ENCODE peak calls at places on chromosomes 2 and 18, in eight cellular contexts. One of them, this sample, is unnamed.

GRCh38 chr2:9693138-9693520 is 62.3 kb upstream of the YWHAQ start:
- DNase-seq in left lung: no peak
- DNase-seq in heart left ventricle: peak
- DNase-seq in GM23338: no peak
- DNase-seq in CD8-positive, alpha-beta T cell: no peak
- DNase-seq in astrocyte of the spinal cord: peak
- DNase-seq in OCI-LY7: no peak
- DNase-seq in AG04449: no peak
- DNase-seq in this sample: peak

GRCh38 chr2:130728549-130729310 is at the start of gene GPR148:
- DNase-seq in left lung: no peak
- DNase-seq in heart left ventricle: no peak
- DNase-seq in GM23338: no peak
- DNase-seq in CD8-positive, alpha-beta T cell: no peak
- DNase-seq in astrocyte of the spinal cord: no peak
- DNase-seq in OCI-LY7: no peak
- DNase-seq in AG04449: no peak
- DNase-seq in this sample: no peak

GRCh38 chr2:29613792-29614266 is 307.6 kb downstream of the ALK start:
- DNase-seq in left lung: no peak
- DNase-seq in heart left ventricle: no peak
- DNase-seq in GM23338: no peak
- DNase-seq in CD8-positive, alpha-beta T cell: no peak
- DNase-seq in astrocyte of the spinal cord: no peak
- DNase-seq in OCI-LY7: no peak
- DNase-seq in AG04449: no peak
- DNase-seq in this sample: no peak

GRCh38 chr2:207334631-207335371 is 169.1 kb upstream of the KLF7 start:
- DNase-seq in left lung: peak
- DNase-seq in heart left ventricle: peak
- DNase-seq in GM23338: peak
- DNase-seq in CD8-positive, alpha-beta T cell: no peak
- DNase-seq in astrocyte of the spinal cord: peak
- DNase-seq in OCI-LY7: no peak
- DNase-seq in AG04449: peak
- DNase-seq in this sample: peak

GRCh38 chr2:143347303-143347702 is 218.1 kb downstream of the ARHGAP15 start:
- DNase-seq in left lung: no peak
- DNase-seq in heart left ventricle: no peak
- DNase-seq in GM23338: peak
- DNase-seq in CD8-positive, alpha-beta T cell: no peak
- DNase-seq in astrocyte of the spinal cord: no peak
- DNase-seq in OCI-LY7: no peak
- DNase-seq in AG04449: no peak
- DNase-seq in this sample: no peak

GRCh38 chr2:140791802-140792201 is 1339.0 kb downstream of the LRP1B start:
- DNase-seq in left lung: no peak
- DNase-seq in heart left ventricle: no peak
- DNase-seq in GM23338: no peak
- DNase-seq in CD8-positive, alpha-beta T cell: no peak
- DNase-seq in astrocyte of the spinal cord: no peak
- DNase-seq in OCI-LY7: no peak
- DNase-seq in AG04449: no peak
- DNase-seq in this sample: no peak

GRCh38 chr18:13660510-13660909 is 65.8 kb downstream of the FAM210A start:
- DNase-seq in left lung: no peak
- DNase-seq in heart left ventricle: peak
- DNase-seq in GM23338: no peak
- DNase-seq in CD8-positive, alpha-beta T cell: no peak
- DNase-seq in astrocyte of the spinal cord: no peak
- DNase-seq in OCI-LY7: no peak
- DNase-seq in AG04449: no peak
- DNase-seq in this sample: no peak

GRCh38 chr18:60975419-60975818 is 357.8 kb upstream of the CDH20 start:
- DNase-seq in left lung: no peak
- DNase-seq in heart left ventricle: no peak
- DNase-seq in GM23338: no peak
- DNase-seq in CD8-positive, alpha-beta T cell: no peak
- DNase-seq in astrocyte of the spinal cord: no peak
- DNase-seq in OCI-LY7: no peak
- DNase-seq in AG04449: no peak
- DNase-seq in this sample: no peak

DNA sequence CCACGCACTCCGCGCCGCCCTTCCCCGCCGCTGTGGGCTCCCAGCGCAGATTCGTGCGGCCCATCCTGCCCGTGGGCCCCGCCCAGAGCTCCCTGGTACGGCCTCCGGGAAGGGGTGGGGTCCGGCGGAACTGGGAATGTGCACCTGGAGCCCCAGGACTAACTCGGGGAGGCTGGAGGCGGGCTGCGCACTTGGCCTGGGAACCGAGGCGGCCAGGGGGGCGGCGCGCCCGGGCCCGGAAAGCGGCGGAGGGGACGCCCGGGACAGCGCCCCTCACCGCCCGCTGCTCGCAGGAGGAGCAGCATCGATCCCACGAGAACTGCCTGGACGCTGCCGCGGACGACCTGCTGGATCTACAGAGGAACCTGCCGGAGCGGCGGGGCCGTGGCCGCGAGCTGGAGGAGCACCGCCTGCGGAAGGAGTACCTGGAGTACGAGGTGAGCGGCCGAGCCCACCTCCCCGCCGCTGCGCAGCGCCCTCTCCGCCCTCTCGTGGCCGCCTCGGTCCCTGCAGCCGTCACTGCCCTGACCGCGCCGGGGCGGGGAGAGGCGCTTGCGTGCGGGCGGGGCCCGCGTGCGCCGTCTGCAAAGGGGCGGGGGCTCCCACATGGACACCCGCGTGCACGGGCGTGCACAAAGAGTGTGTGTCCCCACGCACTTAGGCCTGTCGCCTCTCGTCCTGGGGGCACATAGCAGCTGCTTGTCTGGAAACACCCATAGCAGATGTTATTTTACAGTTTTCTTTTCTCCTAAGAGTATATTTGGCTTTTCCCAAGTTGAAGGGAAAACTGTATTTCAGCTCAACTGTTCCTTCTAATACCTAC is 25.2 kb downstream of the PSD4 start:
- DNase-seq in left lung: peak
- DNase-seq in heart left ventricle: peak
- DNase-seq in GM23338: peak
- DNase-seq in CD8-positive, alpha-beta T cell: peak
- DNase-seq in astrocyte of the spinal cord: peak
- DNase-seq in OCI-LY7: peak
- DNase-seq in AG04449: no peak
- DNase-seq in this sample: peak
- TF ChIP-seq CTCF in left lung: peak
- TF ChIP-seq CTCF in heart left ventricle: peak
- TF ChIP-seq CTCF in GM23338: peak
- TF ChIP-seq CTCF in CD8-positive, alpha-beta T cell: peak
- TF ChIP-seq CTCF in astrocyte of the spinal cord: peak
- TF ChIP-seq CTCF in OCI-LY7: peak
- TF ChIP-seq CTCF in AG04449: peak
- TF ChIP-seq CTCF in this sample: peak

GRCh38 chr18:56299740-56300139 is 338.7 kb downstream of the TXNL1 start:
- DNase-seq in left lung: no peak
- DNase-seq in heart left ventricle: no peak
- DNase-seq in GM23338: no peak
- DNase-seq in CD8-positive, alpha-beta T cell: no peak
- DNase-seq in astrocyte of the spinal cord: no peak
- DNase-seq in OCI-LY7: no peak
- DNase-seq in AG04449: no peak
- DNase-seq in this sample: no peak

GRCh38 chr18:56296381-56296780 is 342.0 kb downstream of the TXNL1 start:
- DNase-seq in left lung: no peak
- DNase-seq in heart left ventricle: no peak
- DNase-seq in GM23338: no peak
- DNase-seq in CD8-positive, alpha-beta T cell: no peak
- DNase-seq in astrocyte of the spinal cord: no peak
- DNase-seq in OCI-LY7: no peak
- DNase-seq in AG04449: no peak
- DNase-seq in this sample: no peak

GRCh38 chr18:56294484-56295183 is 343.8 kb downstream of the TXNL1 start:
- DNase-seq in left lung: no peak
- DNase-seq in heart left ventricle: no peak
- DNase-seq in GM23338: no peak
- DNase-seq in CD8-positive, alpha-beta T cell: no peak
- DNase-seq in astrocyte of the spinal cord: no peak
- DNase-seq in OCI-LY7: no peak
- DNase-seq in AG04449: no peak
- DNase-seq in this sample: no peak

GRCh38 chr18:56302161-56302560 is 336.2 kb downstream of the TXNL1 start:
- DNase-seq in left lung: no peak
- DNase-seq in heart left ventricle: no peak
- DNase-seq in GM23338: no peak
- DNase-seq in CD8-positive, alpha-beta T cell: no peak
- DNase-seq in astrocyte of the spinal cord: no peak
- DNase-seq in OCI-LY7: no peak
- DNase-seq in AG04449: no peak
- DNase-seq in this sample: no peak

DNA sequence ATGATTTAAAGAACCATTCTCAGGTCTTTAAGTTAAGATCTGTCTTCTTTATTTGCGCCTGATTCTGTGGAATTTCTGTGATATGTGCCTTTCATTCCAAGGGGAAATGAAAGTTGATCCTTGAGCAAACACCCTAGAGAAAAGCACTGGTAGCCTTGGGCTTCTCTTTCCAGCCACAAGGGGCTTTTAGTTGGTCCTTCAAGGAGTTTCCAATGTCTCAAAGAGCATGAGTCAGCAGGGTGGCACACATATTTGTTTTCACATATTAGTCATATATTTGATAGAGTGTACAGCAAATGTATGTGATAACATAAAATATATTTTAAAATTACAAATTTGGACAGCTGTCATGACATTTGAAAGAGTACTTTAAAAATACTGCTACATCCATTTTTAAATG is 339.5 kb downstream of the TXNL1 start:
- DNase-seq in left lung: no peak
- DNase-seq in heart left ventricle: no peak
- DNase-seq in GM23338: peak
- DNase-seq in CD8-positive, alpha-beta T cell: no peak
- DNase-seq in astrocyte of the spinal cord: peak
- DNase-seq in OCI-LY7: no peak
- DNase-seq in AG04449: peak
- DNase-seq in this sample: peak
- TF ChIP-seq CTCF in left lung: no peak
- TF ChIP-seq CTCF in heart left ventricle: no peak
- TF ChIP-seq CTCF in GM23338: peak
- TF ChIP-seq CTCF in CD8-positive, alpha-beta T cell: no peak
- TF ChIP-seq CTCF in astrocyte of the spinal cord: peak
- TF ChIP-seq CTCF in OCI-LY7: no peak
- TF ChIP-seq CTCF in AG04449: peak
- TF ChIP-seq CTCF in this sample: peak

GRCh38 chr2:112463256-112463655 is 18.7 kb upstream of the TTL start:
- DNase-seq in left lung: no peak
- DNase-seq in heart left ventricle: no peak
- DNase-seq in GM23338: no peak
- DNase-seq in CD8-positive, alpha-beta T cell: no peak
- DNase-seq in astrocyte of the spinal cord: no peak
- DNase-seq in OCI-LY7: no peak
- DNase-seq in AG04449: no peak
- DNase-seq in this sample: no peak

GRCh38 chr2:112462178-112462577 is 19.8 kb upstream of the TTL start:
- DNase-seq in left lung: no peak
- DNase-seq in heart left ventricle: no peak
- DNase-seq in GM23338: no peak
- DNase-seq in CD8-positive, alpha-beta T cell: no peak
- DNase-seq in astrocyte of the spinal cord: no peak
- DNase-seq in OCI-LY7: no peak
- DNase-seq in AG04449: no peak
- DNase-seq in this sample: no peak

DNA sequence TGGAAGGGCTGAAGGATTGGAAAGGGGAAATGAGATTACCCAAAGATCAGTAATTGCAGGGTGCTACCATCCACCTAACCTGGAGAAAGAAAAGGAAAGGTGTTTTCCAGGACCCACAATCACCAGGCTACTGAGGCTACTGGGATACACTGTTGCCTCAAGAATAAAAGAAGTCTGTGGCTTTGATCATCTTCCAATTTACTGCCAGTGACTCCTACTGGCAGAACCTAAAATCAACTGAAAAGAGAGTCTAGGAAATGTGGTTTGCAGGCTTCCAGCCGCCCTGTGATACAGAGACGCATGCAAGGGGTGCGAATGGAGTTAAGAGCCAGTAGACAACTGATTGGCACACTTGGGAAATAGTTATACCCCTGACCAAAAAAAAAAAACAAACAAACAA is 16.6 kb upstream of the TTL start:
- DNase-seq in left lung: no peak
- DNase-seq in heart left ventricle: no peak
- DNase-seq in GM23338: peak
- DNase-seq in CD8-positive, alpha-beta T cell: no peak
- DNase-seq in astrocyte of the spinal cord: peak
- DNase-seq in OCI-LY7: no peak
- DNase-seq in AG04449: no peak
- DNase-seq in this sample: no peak
- TF ChIP-seq CTCF in left lung: no peak
- TF ChIP-seq CTCF in heart left ventricle: no peak
- TF ChIP-seq CTCF in GM23338: peak
- TF ChIP-seq CTCF in CD8-positive, alpha-beta T cell: no peak
- TF ChIP-seq CTCF in astrocyte of the spinal cord: peak
- TF ChIP-seq CTCF in OCI-LY7: no peak
- TF ChIP-seq CTCF in AG04449: no peak
- TF ChIP-seq CTCF in this sample: peak

GRCh38 chr2:63790913-63791312 is 50.8 kb upstream of the UGP2 start:
- DNase-seq in left lung: no peak
- DNase-seq in heart left ventricle: no peak
- DNase-seq in GM23338: no peak
- DNase-seq in CD8-positive, alpha-beta T cell: no peak
- DNase-seq in astrocyte of the spinal cord: peak
- DNase-seq in OCI-LY7: no peak
- DNase-seq in AG04449: peak
- DNase-seq in this sample: peak

GRCh38 chr2:63790491-63790890 is 51.2 kb upstream of the UGP2 start:
- DNase-seq in left lung: no peak
- DNase-seq in heart left ventricle: no peak
- DNase-seq in GM23338: no peak
- DNase-seq in CD8-positive, alpha-beta T cell: no peak
- DNase-seq in astrocyte of the spinal cord: no peak
- DNase-seq in OCI-LY7: no peak
- DNase-seq in AG04449: no peak
- DNase-seq in this sample: no peak

GRCh38 chr2:63791387-63791786 is 50.3 kb upstream of the UGP2 start:
- DNase-seq in left lung: no peak
- DNase-seq in heart left ventricle: no peak
- DNase-seq in GM23338: no peak
- DNase-seq in CD8-positive, alpha-beta T cell: no peak
- DNase-seq in astrocyte of the spinal cord: no peak
- DNase-seq in OCI-LY7: no peak
- DNase-seq in AG04449: no peak
- DNase-seq in this sample: no peak

GRCh38 chr2:63789318-63790051 is 52.2 kb upstream of the UGP2 start:
- DNase-seq in left lung: no peak
- DNase-seq in heart left ventricle: no peak
- DNase-seq in GM23338: no peak
- DNase-seq in CD8-positive, alpha-beta T cell: no peak
- DNase-seq in astrocyte of the spinal cord: peak
- DNase-seq in OCI-LY7: no peak
- DNase-seq in AG04449: no peak
- DNase-seq in this sample: peak

DNA sequence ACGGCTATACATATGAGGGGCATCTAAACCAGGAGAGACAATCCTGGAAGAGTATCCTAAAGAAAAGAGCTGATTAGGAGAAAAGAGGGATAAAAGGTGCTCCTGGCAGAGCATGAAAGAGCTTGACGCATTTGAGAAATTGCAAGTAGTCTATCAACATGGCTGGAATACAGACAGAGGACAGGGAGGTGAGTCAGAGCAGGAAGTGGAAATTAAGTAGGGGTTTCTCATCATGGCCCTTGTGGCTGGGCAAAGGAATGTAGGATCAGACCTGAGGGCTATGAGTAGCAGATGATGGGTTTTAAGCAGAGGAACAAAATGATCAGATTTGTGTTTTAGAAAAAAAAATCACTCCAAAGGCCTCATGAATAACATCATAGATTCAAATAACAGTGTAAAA is 49.2 kb upstream of the UGP2 start:
- DNase-seq in left lung: no peak
- DNase-seq in heart left ventricle: no peak
- DNase-seq in GM23338: no peak
- DNase-seq in CD8-positive, alpha-beta T cell: no peak
- DNase-seq in astrocyte of the spinal cord: peak
- DNase-seq in OCI-LY7: no peak
- DNase-seq in AG04449: peak
- DNase-seq in this sample: peak
- TF ChIP-seq CTCF in left lung: no peak
- TF ChIP-seq CTCF in heart left ventricle: no peak
- TF ChIP-seq CTCF in GM23338: no peak
- TF ChIP-seq CTCF in CD8-positive, alpha-beta T cell: no peak
- TF ChIP-seq CTCF in astrocyte of the spinal cord: no peak
- TF ChIP-seq CTCF in OCI-LY7: no peak
- TF ChIP-seq CTCF in AG04449: no peak
- TF ChIP-seq CTCF in this sample: no peak